ENCODE peak calls at places on chromosomes 6 and 20, in nine cellular contexts. Y, S, U, J, L, G, C, K and E are unnamed samples.

GRCh38 chr6:63467247-63467954 is 104.9 kb upstream of the LOC128125822 start:
- DNase-seq in Y (no peak), S (no peak), U (no peak), J (no peak), L (no peak), G (no peak), C (no peak), K (no peak), E (no peak)

GRCh38 chr6:152271681-152272464 is 365.3 kb downstream of the SYNE1 start:
- DNase-seq in Y (peak; percentile 14), S (no peak), U (no peak), J (no peak), L (no peak), G (peak; percentile 52), C (no peak), K (no peak), E (peak; percentile 84)

GRCh38 chr6:35386989-35387388 is 44.6 kb downstream of the PPARD start:
- DNase-seq in Y (peak; percentile 51), S (no peak), U (no peak), J (no peak), L (no peak), G (no peak), C (no peak), K (no peak), E (no peak)

GRCh38 chr20:25076731-25077609 is 5.0 kb downstream of the VSX1 start:
- DNase-seq in Y (peak; percentile 29), S (peak; percentile 27), U (no peak), J (no peak), L (no peak), G (no peak), C (no peak), K (peak; percentile 22), E (peak; percentile 30)

GRCh38 chr20:40676870-40677269 is 12.2 kb downstream of the MAFB start:
- DNase-seq in Y (no peak), S (no peak), U (no peak), J (no peak), L (no peak), G (no peak), C (no peak), K (no peak), E (no peak)

GRCh38 chr20:45410887-45411286 is 2.8 kb downstream of the DBNDD2 start:
- DNase-seq in Y (no peak), S (no peak), U (no peak), J (no peak), L (no peak), G (no peak), C (no peak), K (no peak), E (no peak)

GRCh38 chr6:9116026-9116425 is 680.7 kb upstream of the SLC35B3 start:
- DNase-seq in Y (peak; percentile 83), S (no peak), U (no peak), J (no peak), L (no peak), G (no peak), C (no peak), K (no peak), E (no peak)

GRCh38 chr6:129117355-129117754 is 234.4 kb downstream of the LAMA2 start:
- DNase-seq in Y (no peak), S (no peak), U (no peak), J (no peak), L (no peak), G (no peak), C (no peak), K (no peak), E (peak; percentile 80)

GRCh38 chr6:52595000-52595795 is 18.3 kb upstream of the TRAM2 start:
- DNase-seq in Y (peak; percentile 86), S (peak; percentile 64), U (no peak), J (no peak), L (no peak), G (peak; percentile 33), C (no peak), K (peak; percentile 100), E (peak; percentile 95)

GRCh38 chr6:111872521-111873177 is 603 bp downstream of the FYN start:
- DNase-seq in Y (peak; percentile 54), S (peak; percentile 77), U (no peak), J (peak; percentile 27), L (peak; percentile 46), G (peak; percentile 51), C (peak; percentile 19), K (peak; percentile 20), E (no peak)

GRCh38 chr6:53293691-53294090 is 55.1 kb downstream of the ELOVL5 start:
- DNase-seq in Y (no peak), S (no peak), U (no peak), J (no peak), L (no peak), G (no peak), C (no peak), K (no peak), E (no peak)

GRCh38 chr6:49423817-49424216 is 39.2 kb downstream of the MMUT start:
- DNase-seq in Y (peak; percentile 40), S (no peak), U (no peak), J (no peak), L (no peak), G (no peak), C (no peak), K (peak; percentile 32), E (peak; percentile 10)

GRCh38 chr20:39778431-39778830 is 816.3 kb downstream of the DHX35 start:
- DNase-seq in Y (no peak), S (no peak), U (no peak), J (no peak), L (no peak), G (no peak), C (no peak), K (no peak), E (no peak)

GRCh38 chr6:41680182-41680965 is 42.1 kb downstream of the MDFI start:
- DNase-seq in Y (no peak), S (peak; percentile 33), U (no peak), J (no peak), L (no peak), G (no peak), C (no peak), K (no peak), E (no peak)

GRCh38 chr20:4108495-4109306 is 93.3 kb upstream of the RNF24 start:
- DNase-seq in Y (peak; percentile 87), S (peak; percentile 88), U (peak; percentile 43), J (no peak), L (no peak), G (peak; percentile 32), C (peak; percentile 51), K (peak; percentile 78), E (peak; percentile 73)

GRCh38 chr6:70627500-70628254 is 40.0 kb upstream of the SMAP1 start:
- DNase-seq in Y (no peak), S (no peak), U (no peak), J (no peak), L (no peak), G (no peak), C (no peak), K (no peak), E (no peak)

GRCh38 chr6:150198532-150198931 is 55.7 kb downstream of the PPP1R14C start:
- DNase-seq in Y (no peak), S (no peak), U (no peak), J (no peak), L (no peak), G (no peak), C (no peak), K (no peak), E (no peak)

GRCh38 chr20:64006902-64007301 is 26.0 kb downstream of the PRPF6 start:
- DNase-seq in Y (no peak), S (no peak), U (no peak), J (no peak), L (no peak), G (no peak), C (no peak), K (no peak), E (no peak)

GRCh38 chr6:169812257-169812644 is 60.8 kb downstream of the ERMARD start:
- DNase-seq in Y (no peak), S (no peak), U (no peak), J (no peak), L (no peak), G (no peak), C (no peak), K (no peak), E (no peak)

GRCh38 chr6:158262755-158263154 is 49.5 kb upstream of the TULP4 start:
- DNase-seq in Y (no peak), S (no peak), U (no peak), J (no peak), L (no peak), G (no peak), C (no peak), K (no peak), E (no peak)

GRCh38 chr6:42761287-42762067 is 15.6 kb upstream of the TBCC start:
- DNase-seq in Y (no peak), S (no peak), U (no peak), J (no peak), L (no peak), G (no peak), C (no peak), K (no peak), E (no peak)

GRCh38 chr20:34069341-34070078 is 42.5 kb downstream of the EIF2S2 start:
- DNase-seq in Y (peak; percentile 88), S (peak; percentile 86), U (no peak), J (peak; percentile 38), L (no peak), G (peak; percentile 48), C (peak; percentile 58), K (peak; percentile 73), E (peak; percentile 78)

GRCh38 chr6:154579046-154579823 is 68.8 kb upstream of the CNKSR3 start:
- DNase-seq in Y (no peak), S (no peak), U (no peak), J (no peak), L (no peak), G (no peak), C (no peak), K (no peak), E (peak; percentile 3)

GRCh38 chr6:94270040-94270689 is 850.8 kb upstream of the EPHA7 start:
- DNase-seq in Y (no peak), S (peak; percentile 49), U (no peak), J (no peak), L (no peak), G (no peak), C (no peak), K (no peak), E (no peak)

GRCh38 chr20:35333606-35334005 is 41.4 kb upstream of the FAM83C start:
- DNase-seq in Y (no peak), S (no peak), U (no peak), J (no peak), L (no peak), G (no peak), C (no peak), K (no peak), E (no peak)

GRCh38 chr20:10596726-10597125 is 77.1 kb downstream of the JAG1 start:
- DNase-seq in Y (peak; percentile 83), S (no peak), U (no peak), J (no peak), L (no peak), G (no peak), C (no peak), K (no peak), E (peak; percentile 90)

GRCh38 chr6:113258771-113259170 is 598.4 kb upstream of the MARCKS start:
- DNase-seq in Y (no peak), S (no peak), U (no peak), J (no peak), L (no peak), G (no peak), C (no peak), K (no peak), E (no peak)

GRCh38 chr6:157273756-157274088 is 49.6 kb downstream of the TMEM242 start:
- DNase-seq in Y (no peak), S (peak; percentile 42), U (peak; percentile 71), J (no peak), L (peak; percentile 39), G (peak; percentile 49), C (no peak), K (no peak), E (no peak)

GRCh38 chr20:12241065-12241464 is 323.4 kb downstream of the BTBD3 start:
- DNase-seq in Y (no peak), S (no peak), U (no peak), J (no peak), L (no peak), G (no peak), C (no peak), K (no peak), E (no peak)

GRCh38 chr6:18632670-18633410 is 245.7 kb downstream of the RNF144B start:
- DNase-seq in Y (peak; percentile 77), S (no peak), U (no peak), J (no peak), L (no peak), G (no peak), C (no peak), K (peak; percentile 23), E (peak; percentile 69)

GRCh38 chr6:14386263-14386981 is 268.9 kb downstream of the CD83 start:
- DNase-seq in Y (no peak), S (no peak), U (no peak), J (no peak), L (no peak), G (no peak), C (no peak), K (no peak), E (no peak)